ENCODE peak calls at places on chromosomes 5 and 9, in five cellular contexts. A is mucosa of descending colon, P is transverse colon, M is sigmoid colon, W is kidney. Y is an unnamed sample.

GRCh38 chr9:135662758-135663450 is at the start of gene LCN9:
- DNase-seq in A (no peak), P (no peak), M (no peak), W (peak; percentile 53), Y (no peak)

GRCh38 chr5:109859537-109859936 is 169.8 kb downstream of the MAN2A1 start:
- DNase-seq in A (no peak), P (no peak), M (no peak), W (no peak), Y (no peak)

GRCh38 chr5:116410345-116410890 is 164.2 kb downstream of the SEMA6A start:
- DNase-seq in A (no peak), P (no peak), M (no peak), W (no peak), Y (no peak)

GRCh38 chr9:26296910-26297309 is 595.7 kb downstream of the CAAP1 start:
- DNase-seq in A (no peak), P (no peak), M (no peak), W (no peak), Y (no peak)

GRCh38 chr5:59660737-59661136 is 232.8 kb downstream of the PDE4D start:
- DNase-seq in A (no peak), P (no peak), M (no peak), W (no peak), Y (no peak)

GRCh38 chr9:116939161-116939560 is 252.1 kb downstream of the TRIM32 start:
- DNase-seq in A (no peak), P (no peak), M (no peak), W (no peak), Y (no peak)

GRCh38 chr5:89313044-89313443 is 430.1 kb upstream of the MEF2C start:
- DNase-seq in A (no peak), P (no peak), M (no peak), W (no peak), Y (no peak)

GRCh38 chr9:104900871-104901270 is 27.1 kb downstream of the ABCA1 start:
- DNase-seq in A (no peak), P (no peak), M (no peak), W (no peak), Y (no peak)

GRCh38 chr9:32986971-32987370 is 14.5 kb downstream of the APTX start:
- DNase-seq in A (no peak), P (no peak), M (no peak), W (no peak), Y (no peak)

GRCh38 chr9:112755059-112755458 is 4.5 kb downstream of the SNX30 start:
- DNase-seq in A (peak; percentile 42), P (peak; percentile 50), M (no peak), W (no peak), Y (no peak)

GRCh38 chr9:88106492-88106891 is 31.8 kb downstream of the SPATA31C2 start:
- DNase-seq in A (peak; percentile 77), P (peak; percentile 57), M (no peak), W (no peak), Y (no peak)

GRCh38 chr5:107985144-107985543 is 314.4 kb upstream of the EFNA5 start:
- DNase-seq in A (peak; percentile 35), P (peak; percentile 9), M (no peak), W (no peak), Y (no peak)

GRCh38 chr5:53008751-53009150 is 19.6 kb downstream of the ITGA2 start:
- DNase-seq in A (no peak), P (no peak), M (no peak), W (no peak), Y (no peak)

GRCh38 chr5:107964722-107965121 is 294.0 kb upstream of the EFNA5 start:
- DNase-seq in A (no peak), P (no peak), M (no peak), W (no peak), Y (no peak)

GRCh38 chr5:2685651-2686050 is 65.8 kb downstream of the IRX2 start:
- DNase-seq in A (no peak), P (no peak), M (no peak), W (no peak), Y (no peak)

GRCh38 chr5:147554285-147554817 is 44.5 kb upstream of the DPYSL3 start:
- DNase-seq in A (no peak), P (no peak), M (no peak), W (no peak), Y (no peak)

GRCh38 chr9:135123735-135124134 is 36.3 kb downstream of the OLFM1 start:
- DNase-seq in A (no peak), P (no peak), M (no peak), W (no peak), Y (no peak)

GRCh38 chr5:141399555-141400258 is 2.0 kb downstream of the PCDHGB5 start:
- DNase-seq in A (no peak), P (no peak), M (no peak), W (no peak), Y (no peak)

GRCh38 chr5:84403773-84404172 is 19.1 kb upstream of the EDIL3 start:
- DNase-seq in A (no peak), P (no peak), M (no peak), W (no peak), Y (no peak)

GRCh38 chr5:65075623-65076250 is 307.0 kb downstream of the CWC27 start:
- DNase-seq in A (no peak), P (no peak), M (no peak), W (no peak), Y (no peak)

GRCh38 chr9:12640021-12640587 is 53.1 kb upstream of the TYRP1 start:
- DNase-seq in A (no peak), P (no peak), M (no peak), W (no peak), Y (no peak)

GRCh38 chr5:95717439-95717838 is 13.7 kb upstream of the RHOBTB3 start:
- DNase-seq in A (no peak), P (no peak), M (no peak), W (no peak), Y (no peak)

GRCh38 chr9:109349431-109349846 is 28.6 kb upstream of the EPB41L4B start:
- DNase-seq in A (no peak), P (no peak), M (no peak), W (no peak), Y (no peak)

GRCh38 chr9:129759804-129760502 is 7.1 kb upstream of the PTGES start:
- DNase-seq in A (no peak), P (no peak), M (no peak), W (no peak), Y (no peak)

DNA sequence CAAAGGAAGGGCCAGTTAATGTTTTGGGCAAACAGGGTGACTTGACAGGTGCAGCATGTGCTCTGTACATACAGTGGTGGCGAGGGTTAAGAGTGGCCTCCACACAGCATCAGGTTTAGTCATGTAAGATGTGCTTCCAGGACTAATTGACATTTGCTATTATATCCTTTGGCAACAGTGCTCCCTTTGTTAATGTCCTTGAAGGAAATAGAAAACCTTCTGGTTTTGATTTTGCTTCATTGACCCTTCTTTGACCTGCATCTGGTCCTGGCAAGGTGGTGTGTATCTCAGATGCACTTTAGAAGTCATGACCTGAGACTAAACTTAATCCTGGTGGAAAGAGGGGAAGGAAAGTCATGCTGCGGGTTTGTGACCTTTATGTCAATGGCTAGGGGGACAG is 440.0 kb downstream of the ENC1 start:
- DNase-seq in A (no peak), P (no peak), M (no peak), W (no peak), Y (no peak)
- H3K4me1 ChIP-seq in A (no peaks in the 10 kb centered on the region), P (no peaks in the 10 kb centered on the region), M (no peaks in the 10 kb centered on the region), W (peaks cover 2% of the 10 kb centered on the region), Y (no peaks in the 10 kb centered on the region)

DNA sequence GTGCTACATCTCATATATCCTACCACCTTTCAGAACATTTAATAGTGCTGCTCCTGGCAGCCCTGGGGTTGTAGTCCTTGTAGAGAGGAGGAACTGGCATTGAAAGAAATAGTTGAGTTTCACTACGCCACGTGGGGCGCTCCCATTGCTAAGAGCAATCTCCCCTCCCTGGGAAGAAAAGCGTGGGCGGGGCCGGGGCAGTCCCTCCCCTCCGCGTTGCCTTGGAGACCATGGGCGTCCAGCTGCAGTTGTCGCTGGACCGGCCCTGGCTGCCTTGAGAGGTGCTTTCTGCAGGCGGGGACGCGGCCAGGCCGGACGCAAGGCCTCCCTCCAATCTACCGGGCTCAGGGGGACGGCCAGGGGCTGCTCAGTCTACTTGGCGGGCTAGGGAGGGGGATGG is 368 bp upstream of the CCDC180 start:
- DNase-seq in A (peak; percentile 76), P (peak; percentile 65), M (no peak), W (peak; percentile 97), Y (no peak)
- TF ChIP-seq CTCF in A (no peak), P (no peak), M (no peak), W (peak; percentile 22), Y (no peak)

GRCh38 chr5:32319392-32319791 is 6.7 kb upstream of the MTMR12 start:
- DNase-seq in A (no peak), P (no peak), M (no peak), W (no peak), Y (no peak)
- H3K4me1 ChIP-seq in A (no peaks in the 10 kb centered on the region), P (no peaks in the 10 kb centered on the region), M (no peaks in the 10 kb centered on the region), W (no peaks in the 10 kb centered on the region), Y (no peaks in the 10 kb centered on the region)

DNA sequence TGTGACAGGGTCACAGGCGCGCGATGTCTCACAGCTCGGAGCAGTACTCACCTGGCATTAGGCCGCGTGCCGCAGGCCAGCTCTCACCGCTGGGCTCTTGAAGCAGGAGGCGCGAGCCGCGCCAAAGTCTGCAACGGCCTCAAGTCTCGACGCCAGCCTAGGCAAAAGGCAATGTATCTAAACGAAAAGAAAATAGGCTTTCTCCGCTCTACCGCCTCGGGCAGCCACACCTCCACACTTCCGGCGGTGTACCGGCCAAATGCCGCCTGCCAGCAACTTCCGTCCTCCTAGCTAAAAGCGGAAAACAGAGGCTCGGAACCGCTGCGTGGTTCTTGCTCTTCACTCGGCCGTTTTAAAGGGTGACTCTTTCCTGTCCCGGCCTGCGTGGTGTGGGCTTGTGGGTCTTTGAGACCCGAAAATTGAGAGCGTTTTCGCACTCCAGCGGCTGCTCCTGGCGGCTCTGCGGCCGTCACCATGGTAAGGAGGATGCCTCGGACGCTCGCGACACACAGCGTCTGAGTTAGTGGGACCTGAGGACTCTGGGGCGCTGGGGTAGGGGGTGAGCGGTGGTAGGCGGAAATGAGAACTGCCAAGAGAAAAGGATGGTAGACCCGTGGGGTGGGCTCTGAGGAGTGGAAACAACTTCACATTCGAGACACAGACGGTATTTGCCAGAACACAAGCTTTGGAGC is at the start of the genes GFM2 and NSA2:
- DNase-seq in A (peak; percentile 98), P (peak; percentile 94), M (peak; percentile 94), W (peak; percentile 96), Y (peak; percentile 95)
- TF ChIP-seq CTCF in A (no peak), P (no peak), M (no peak), W (no peak), Y (no peak)

DNA sequence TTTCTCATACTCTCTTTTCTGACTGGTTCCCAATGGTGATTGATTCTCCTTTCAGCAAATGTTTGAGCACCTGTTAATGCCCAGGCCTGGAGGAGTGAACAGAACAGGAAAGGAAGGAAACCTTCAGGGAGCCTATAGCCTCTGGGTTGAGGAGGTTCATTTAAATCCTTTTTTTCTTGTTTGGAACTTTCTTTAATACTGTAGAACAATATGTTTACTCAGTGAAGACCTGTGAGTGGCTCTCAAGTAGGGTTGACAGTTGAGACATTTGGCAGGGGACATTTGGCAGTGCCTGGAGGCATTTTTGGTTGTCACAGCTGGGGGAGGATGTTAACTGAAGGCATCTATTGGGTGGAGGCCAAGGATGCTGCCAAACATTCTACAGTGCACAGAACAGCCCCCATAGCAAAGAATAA is 6.1 kb upstream of the FAM120AOS start:
- DNase-seq in A (no peak), P (no peak), M (no peak), W (no peak), Y (no peak)
- H3K4me1 ChIP-seq in A (peaks cover 74% of the 10 kb centered on the region), P (peaks cover 37% of the 10 kb centered on the region), M (peaks cover 61% of the 10 kb centered on the region), W (peaks cover 14% of the 10 kb centered on the region), Y (peaks cover 22% of the 10 kb centered on the region)